ENCODE peak calls at places on chromosomes 5 and 9, in nine cellular contexts. One of them, this sample, is unnamed.

GRCh38 chr5:32193591-32193990 is 19.5 kb upstream of the GOLPH3 start:
- DNase-seq in glutamatergic neuron: no peak
- DNase-seq in cardiac muscle cell: peak
- DNase-seq in ACHN: no peak
- DNase-seq in NCI-H345: peak
- DNase-seq in NCI-H1694: peak
- DNase-seq in stimulated activated CD4-positive, alpha-beta T cell treated with anti-CD3 and anti-CD28 coated beads, Interleukin-2, amount 100 ng/mL, for 48 hours: no peak
- DNase-seq in body of pancreas: peak
- DNase-seq in astrocyte of the spinal cord: peak
- DNase-seq in this sample: no peak

GRCh38 chr9:99635032-99635431 is 186.7 kb upstream of the NR4A3 start:
- DNase-seq in glutamatergic neuron: no peak
- DNase-seq in cardiac muscle cell: peak
- DNase-seq in ACHN: no peak
- DNase-seq in NCI-H345: no peak
- DNase-seq in NCI-H1694: no peak
- DNase-seq in stimulated activated CD4-positive, alpha-beta T cell treated with anti-CD3 and anti-CD28 coated beads, Interleukin-2, amount 100 ng/mL, for 48 hours: no peak
- DNase-seq in body of pancreas: no peak
- DNase-seq in astrocyte of the spinal cord: peak
- DNase-seq in this sample: no peak

GRCh38 chr9:27272103-27272502 is 24.8 kb downstream of the EQTN start:
- DNase-seq in glutamatergic neuron: no peak
- DNase-seq in cardiac muscle cell: no peak
- DNase-seq in ACHN: no peak
- DNase-seq in NCI-H345: no peak
- DNase-seq in NCI-H1694: no peak
- DNase-seq in stimulated activated CD4-positive, alpha-beta T cell treated with anti-CD3 and anti-CD28 coated beads, Interleukin-2, amount 100 ng/mL, for 48 hours: no peak
- DNase-seq in body of pancreas: no peak
- DNase-seq in astrocyte of the spinal cord: no peak
- DNase-seq in this sample: no peak

GRCh38 chr9:12777149-12778010 is 2.6 kb downstream of the LURAP1L start:
- DNase-seq in glutamatergic neuron: no peak
- DNase-seq in cardiac muscle cell: no peak
- DNase-seq in ACHN: no peak
- DNase-seq in NCI-H345: no peak
- DNase-seq in NCI-H1694: no peak
- DNase-seq in stimulated activated CD4-positive, alpha-beta T cell treated with anti-CD3 and anti-CD28 coated beads, Interleukin-2, amount 100 ng/mL, for 48 hours: no peak
- DNase-seq in body of pancreas: no peak
- DNase-seq in astrocyte of the spinal cord: no peak
- DNase-seq in this sample: no peak

GRCh38 chr5:113378081-113378480 is 56.7 kb downstream of the TSSK1B start:
- DNase-seq in glutamatergic neuron: no peak
- DNase-seq in cardiac muscle cell: peak
- DNase-seq in ACHN: no peak
- DNase-seq in NCI-H345: no peak
- DNase-seq in NCI-H1694: no peak
- DNase-seq in stimulated activated CD4-positive, alpha-beta T cell treated with anti-CD3 and anti-CD28 coated beads, Interleukin-2, amount 100 ng/mL, for 48 hours: no peak
- DNase-seq in body of pancreas: no peak
- DNase-seq in astrocyte of the spinal cord: no peak
- DNase-seq in this sample: no peak

GRCh38 chr5:172701336-172702061 is 60.4 kb downstream of the NEURL1B start:
- DNase-seq in glutamatergic neuron: no peak
- DNase-seq in cardiac muscle cell: no peak
- DNase-seq in ACHN: no peak
- DNase-seq in NCI-H345: no peak
- DNase-seq in NCI-H1694: no peak
- DNase-seq in stimulated activated CD4-positive, alpha-beta T cell treated with anti-CD3 and anti-CD28 coated beads, Interleukin-2, amount 100 ng/mL, for 48 hours: no peak
- DNase-seq in body of pancreas: no peak
- DNase-seq in astrocyte of the spinal cord: no peak
- DNase-seq in this sample: no peak

GRCh38 chr9:115107701-115108100 is 10.3 kb downstream of the TNC start:
- DNase-seq in glutamatergic neuron: no peak
- DNase-seq in cardiac muscle cell: no peak
- DNase-seq in ACHN: no peak
- DNase-seq in NCI-H345: no peak
- DNase-seq in NCI-H1694: no peak
- DNase-seq in stimulated activated CD4-positive, alpha-beta T cell treated with anti-CD3 and anti-CD28 coated beads, Interleukin-2, amount 100 ng/mL, for 48 hours: no peak
- DNase-seq in body of pancreas: peak
- DNase-seq in astrocyte of the spinal cord: no peak
- DNase-seq in this sample: no peak

GRCh38 chr9:116812231-116813028 is 125.3 kb downstream of the TRIM32 start:
- DNase-seq in glutamatergic neuron: no peak
- DNase-seq in cardiac muscle cell: peak
- DNase-seq in ACHN: no peak
- DNase-seq in NCI-H345: no peak
- DNase-seq in NCI-H1694: no peak
- DNase-seq in stimulated activated CD4-positive, alpha-beta T cell treated with anti-CD3 and anti-CD28 coated beads, Interleukin-2, amount 100 ng/mL, for 48 hours: no peak
- DNase-seq in body of pancreas: no peak
- DNase-seq in astrocyte of the spinal cord: peak
- DNase-seq in this sample: no peak

GRCh38 chr9:1979815-1980367 is 35.3 kb upstream of the SMARCA2 start:
- DNase-seq in glutamatergic neuron: no peak
- DNase-seq in cardiac muscle cell: peak
- DNase-seq in ACHN: no peak
- DNase-seq in NCI-H345: no peak
- DNase-seq in NCI-H1694: peak
- DNase-seq in stimulated activated CD4-positive, alpha-beta T cell treated with anti-CD3 and anti-CD28 coated beads, Interleukin-2, amount 100 ng/mL, for 48 hours: no peak
- DNase-seq in body of pancreas: peak
- DNase-seq in astrocyte of the spinal cord: peak
- DNase-seq in this sample: no peak

GRCh38 chr5:19319252-19319651 is 668.7 kb downstream of the CDH18 start:
- DNase-seq in glutamatergic neuron: no peak
- DNase-seq in cardiac muscle cell: no peak
- DNase-seq in ACHN: no peak
- DNase-seq in NCI-H345: no peak
- DNase-seq in NCI-H1694: no peak
- DNase-seq in stimulated activated CD4-positive, alpha-beta T cell treated with anti-CD3 and anti-CD28 coated beads, Interleukin-2, amount 100 ng/mL, for 48 hours: no peak
- DNase-seq in body of pancreas: no peak
- DNase-seq in astrocyte of the spinal cord: no peak
- DNase-seq in this sample: no peak

GRCh38 chr5:158716668-158717067 is 383.0 kb downstream of the EBF1 start:
- DNase-seq in glutamatergic neuron: no peak
- DNase-seq in cardiac muscle cell: peak
- DNase-seq in ACHN: no peak
- DNase-seq in NCI-H345: no peak
- DNase-seq in NCI-H1694: no peak
- DNase-seq in stimulated activated CD4-positive, alpha-beta T cell treated with anti-CD3 and anti-CD28 coated beads, Interleukin-2, amount 100 ng/mL, for 48 hours: no peak
- DNase-seq in body of pancreas: no peak
- DNase-seq in astrocyte of the spinal cord: no peak
- DNase-seq in this sample: no peak

GRCh38 chr9:120942186-120943001 is 15.8 kb upstream of the TRAF1 start:
- DNase-seq in glutamatergic neuron: no peak
- DNase-seq in cardiac muscle cell: no peak
- DNase-seq in ACHN: no peak
- DNase-seq in NCI-H345: no peak
- DNase-seq in NCI-H1694: no peak
- DNase-seq in stimulated activated CD4-positive, alpha-beta T cell treated with anti-CD3 and anti-CD28 coated beads, Interleukin-2, amount 100 ng/mL, for 48 hours: no peak
- DNase-seq in body of pancreas: peak
- DNase-seq in astrocyte of the spinal cord: no peak
- DNase-seq in this sample: no peak

GRCh38 chr9:92639124-92639523 is 30.8 kb downstream of the IPPK start:
- DNase-seq in glutamatergic neuron: no peak
- DNase-seq in cardiac muscle cell: no peak
- DNase-seq in ACHN: no peak
- DNase-seq in NCI-H345: no peak
- DNase-seq in NCI-H1694: no peak
- DNase-seq in stimulated activated CD4-positive, alpha-beta T cell treated with anti-CD3 and anti-CD28 coated beads, Interleukin-2, amount 100 ng/mL, for 48 hours: no peak
- DNase-seq in body of pancreas: no peak
- DNase-seq in astrocyte of the spinal cord: no peak
- DNase-seq in this sample: no peak